ENCODE peak calls at places on chromosomes 6 and 20, in four cellular contexts. One of them, this sample, is unnamed.

GRCh38 chr6:17239260-17239659 is 41.9 kb upstream of the RBM24 start:
- DNase-seq in ovary: no peak
- DNase-seq in tibial nerve: no peak
- DNase-seq in HepG2: no peak
- DNase-seq in this sample: no peak

GRCh38 chr6:163341671-163342070 is 72.8 kb upstream of the QKI start:
- DNase-seq in ovary: no peak
- DNase-seq in tibial nerve: no peak
- DNase-seq in HepG2: no peak
- DNase-seq in this sample: no peak

GRCh38 chr6:47420394-47421371 is 56.9 kb upstream of the CD2AP start:
- DNase-seq in ovary: no peak
- DNase-seq in tibial nerve: no peak
- DNase-seq in HepG2: no peak
- DNase-seq in this sample: no peak

GRCh38 chr20:3109350-3110302 is 25.1 kb upstream of the AVP start:
- DNase-seq in ovary: no peak
- DNase-seq in tibial nerve: no peak
- DNase-seq in HepG2: no peak
- DNase-seq in this sample: no peak

GRCh38 chr6:151914475-151914874 is 107.0 kb downstream of the ESR1 start:
- DNase-seq in ovary: no peak
- DNase-seq in tibial nerve: no peak
- DNase-seq in HepG2: peak; percentile 7
- DNase-seq in this sample: no peak

GRCh38 chr6:106513813-106514212 is 115.5 kb downstream of the RTN4IP1 start:
- DNase-seq in ovary: no peak
- DNase-seq in tibial nerve: no peak
- DNase-seq in HepG2: no peak
- DNase-seq in this sample: no peak

GRCh38 chr6:134416501-134417154 is 98.7 kb upstream of the SGK1 start:
- DNase-seq in ovary: no peak
- DNase-seq in tibial nerve: no peak
- DNase-seq in HepG2: no peak
- DNase-seq in this sample: no peak

GRCh38 chr6:38713812-38714211 is 1.3 kb upstream of the DNAH8 start:
- DNase-seq in ovary: no peak
- DNase-seq in tibial nerve: no peak
- DNase-seq in HepG2: no peak
- DNase-seq in this sample: no peak

GRCh38 chr20:4261333-4262284 is 246.3 kb upstream of the RNF24 start:
- DNase-seq in ovary: no peak
- DNase-seq in tibial nerve: no peak
- DNase-seq in HepG2: no peak
- DNase-seq in this sample: no peak
- TF ChIP-seq CTCF in ovary: no peak
- TF ChIP-seq CTCF in tibial nerve: no peak
- TF ChIP-seq CTCF in HepG2: no peak
- TF ChIP-seq CTCF in this sample: no peak

GRCh38 chr6:139939189-139939979 is 564.9 kb upstream of the CITED2 start:
- DNase-seq in ovary: no peak
- DNase-seq in tibial nerve: no peak
- DNase-seq in HepG2: no peak
- DNase-seq in this sample: no peak
- TF ChIP-seq EP300 in ovary: no peak
- TF ChIP-seq EP300 in tibial nerve: no peak
- TF ChIP-seq EP300 in HepG2: no peak
- TF ChIP-seq EP300 in this sample: no peak

GRCh38 chr20:46179811-46180326 is 61.8 kb downstream of the CD40 start:
- DNase-seq in ovary: no peak
- DNase-seq in tibial nerve: no peak
- DNase-seq in HepG2: no peak
- DNase-seq in this sample: no peak

GRCh38 chr20:46183768-46184167 is 65.7 kb downstream of the CD40 start:
- DNase-seq in ovary: no peak
- DNase-seq in tibial nerve: no peak
- DNase-seq in HepG2: no peak
- DNase-seq in this sample: no peak

GRCh38 chr20:46182271-46182670 is 64.2 kb downstream of the CD40 start:
- DNase-seq in ovary: no peak
- DNase-seq in tibial nerve: no peak
- DNase-seq in HepG2: no peak
- DNase-seq in this sample: no peak

GRCh38 chr20:46185353-46185752 is 67.2 kb downstream of the CD40 start:
- DNase-seq in ovary: no peak
- DNase-seq in tibial nerve: no peak
- DNase-seq in HepG2: no peak
- DNase-seq in this sample: no peak

GRCh38 chr20:46182801-46183200 is 64.7 kb downstream of the CD40 start:
- DNase-seq in ovary: no peak
- DNase-seq in tibial nerve: no peak
- DNase-seq in HepG2: no peak
- DNase-seq in this sample: no peak
- TF ChIP-seq CTCF in ovary: no peak
- TF ChIP-seq CTCF in tibial nerve: no peak
- TF ChIP-seq CTCF in HepG2: no peak
- TF ChIP-seq CTCF in this sample: no peak

DNA sequence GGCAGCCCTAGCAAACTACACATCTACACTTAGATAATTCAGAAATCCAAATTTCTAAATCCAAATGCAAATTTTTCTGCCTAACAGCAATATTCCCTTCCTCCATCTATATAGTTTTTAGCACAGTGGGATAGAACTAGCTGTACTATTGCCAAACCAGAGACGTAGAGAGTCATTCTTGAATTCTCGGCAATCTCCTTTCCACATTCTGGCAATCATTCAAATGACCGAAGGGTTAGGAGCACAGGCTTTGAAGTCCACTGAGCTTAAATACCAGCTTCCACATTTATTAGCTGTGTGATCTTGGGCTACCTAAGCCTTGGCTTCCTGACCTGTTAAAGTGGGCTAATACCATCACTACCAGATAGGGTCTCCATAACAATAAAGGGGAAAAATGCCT is 3.1 kb upstream of the RPS12 start:
- DNase-seq in ovary: no peak
- DNase-seq in tibial nerve: no peak
- DNase-seq in HepG2: peak; percentile 12
- DNase-seq in this sample: no peak
- TF ChIP-seq EP300 in ovary: no peak
- TF ChIP-seq EP300 in tibial nerve: no peak
- TF ChIP-seq EP300 in HepG2: no peak
- TF ChIP-seq EP300 in this sample: no peak

DNA sequence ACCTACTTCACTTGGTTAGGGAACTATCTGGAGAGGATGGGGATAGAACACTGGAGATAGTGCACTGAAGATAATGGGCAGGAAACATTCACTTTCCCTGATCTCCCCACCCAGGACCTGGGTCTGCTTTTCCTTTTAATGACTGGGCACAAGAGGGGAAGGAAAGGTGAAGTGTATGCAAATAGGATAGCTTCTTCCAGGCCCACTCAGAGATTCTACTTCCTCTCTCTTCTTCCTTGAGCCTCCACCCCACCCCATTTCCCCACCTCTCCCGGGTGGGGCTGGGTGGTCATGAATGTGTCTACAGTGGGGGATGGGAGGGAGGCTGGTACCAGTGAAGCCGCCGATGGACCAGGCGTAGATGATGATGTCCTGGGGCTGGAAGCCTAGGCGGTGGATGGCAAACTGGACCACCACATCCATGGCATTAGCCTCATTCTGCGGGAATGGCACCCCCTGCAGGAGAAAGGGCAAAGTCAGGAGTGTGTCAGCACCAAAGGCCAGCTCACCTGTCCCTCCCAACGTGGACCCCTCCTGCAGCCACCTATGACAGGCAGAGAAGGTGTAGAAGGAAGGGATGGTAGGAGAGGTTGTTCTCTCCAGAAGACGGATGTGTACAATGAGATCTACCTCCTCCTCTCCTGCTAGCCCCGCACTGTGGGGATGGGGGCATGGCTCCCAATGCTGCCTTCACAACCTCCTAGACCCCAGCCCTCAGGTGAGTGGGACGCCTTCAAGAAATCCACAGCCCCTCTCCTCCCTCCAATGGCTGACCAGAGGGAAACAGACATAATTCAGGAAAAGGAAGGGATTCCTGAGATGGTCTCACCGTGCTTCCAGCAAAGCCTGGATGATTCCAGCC is 8.6 kb upstream of the LY6G5C start:
- DNase-seq in ovary: no peak
- DNase-seq in tibial nerve: no peak
- DNase-seq in HepG2: no peak
- DNase-seq in this sample: no peak
- TF ChIP-seq CTCF in ovary: no peak
- TF ChIP-seq CTCF in tibial nerve: peak; percentile 27
- TF ChIP-seq CTCF in HepG2: peak; percentile 69
- TF ChIP-seq CTCF in this sample: no peak

GRCh38 chr6:132872923-132873322 is 58.6 kb downstream of the RPS12 start:
- DNase-seq in ovary: no peak
- DNase-seq in tibial nerve: no peak
- DNase-seq in HepG2: no peak
- DNase-seq in this sample: no peak
- TF ChIP-seq EP300 in ovary: no peak
- TF ChIP-seq EP300 in tibial nerve: no peak
- TF ChIP-seq EP300 in HepG2: no peak
- TF ChIP-seq EP300 in this sample: no peak

GRCh38 chr6:170269873-170270541 is 20.9 kb downstream of the DLL1 start:
- DNase-seq in ovary: no peak
- DNase-seq in tibial nerve: no peak
- DNase-seq in HepG2: no peak
- DNase-seq in this sample: no peak
- TF ChIP-seq CTCF in ovary: no peak
- TF ChIP-seq CTCF in tibial nerve: no peak
- TF ChIP-seq CTCF in HepG2: no peak
- TF ChIP-seq CTCF in this sample: no peak